ENCODE peak calls at places on chromosomes 13 and 19, in four cellular contexts. R, L, M and H are unnamed samples.

GRCh38 chr13:26246154-26246553 is 7.8 kb upstream of the CDK8 start:
- DNase-seq in R (no peak), L (no peak), M (no peak), H (no peak)

GRCh38 chr13:113023217-113023597 is 54.2 kb downstream of the MCF2L start:
- DNase-seq in L (no peak), R (no peak), M (no peak), H (peak; percentile 58)

GRCh38 chr13:85313761-85314503 is 485.3 kb downstream of the SLITRK6 start:
- DNase-seq in M (peak; percentile 7), L (no peak), R (peak; percentile 83), H (no peak)

GRCh38 chr19:39409886-39410619 is 2.4 kb upstream of the PLEKHG2 start:
- DNase-seq in M (no peak), L (peak; percentile 56), R (peak; percentile 92), H (no peak)

GRCh38 chr13:31101511-31102170 is 60.1 kb downstream of the HSPH1 start:
- DNase-seq in L (no peak), R (peak; percentile 21), M (no peak), H (no peak)

GRCh38 chr19:53896682-53897081 is 12.4 kb upstream of the CACNG7 start:
- DNase-seq in M (no peak), R (peak; percentile 20), L (no peak), H (no peak)

GRCh38 chr19:4376245-4376990 is 23.9 kb downstream of the SH3GL1 start:
- DNase-seq in R (no peak), L (no peak), M (no peak), H (no peak)

GRCh38 chr19:33156354-33156753 is 24.4 kb downstream of the WDR88 start:
- DNase-seq in L (no peak), R (peak; percentile 84), M (no peak), H (no peak)

GRCh38 chr19:18557474-18558201 is at the start of gene KXD1:
- DNase-seq in R (peak; percentile 100), M (peak; percentile 98), L (peak; percentile 86), H (peak; percentile 82)

GRCh38 chr13:48506092-48506701 is 26.7 kb downstream of the RCBTB2 start:
- DNase-seq in M (no peak), R (no peak), L (no peak), H (no peak)

GRCh38 chr19:4933528-4933927 is 24.2 kb downstream of the UHRF1 start:
- DNase-seq in R (peak; percentile 44), M (no peak), L (no peak), H (no peak)

GRCh38 chr13:28181413-28181812 is 43.1 kb downstream of the PAN3 start:
- DNase-seq in R (peak; percentile 76), M (no peak), L (no peak), H (no peak)

GRCh38 chr19:34773555-34773864 is 495 bp upstream of the ZNF599 start:
- DNase-seq in L (no peak), M (no peak), R (no peak), H (no peak)

GRCh38 chr19:22491746-22492145 is 69.6 kb upstream of the ZNF98 start:
- DNase-seq in L (no peak), R (no peak), M (no peak), H (no peak)

DNA sequence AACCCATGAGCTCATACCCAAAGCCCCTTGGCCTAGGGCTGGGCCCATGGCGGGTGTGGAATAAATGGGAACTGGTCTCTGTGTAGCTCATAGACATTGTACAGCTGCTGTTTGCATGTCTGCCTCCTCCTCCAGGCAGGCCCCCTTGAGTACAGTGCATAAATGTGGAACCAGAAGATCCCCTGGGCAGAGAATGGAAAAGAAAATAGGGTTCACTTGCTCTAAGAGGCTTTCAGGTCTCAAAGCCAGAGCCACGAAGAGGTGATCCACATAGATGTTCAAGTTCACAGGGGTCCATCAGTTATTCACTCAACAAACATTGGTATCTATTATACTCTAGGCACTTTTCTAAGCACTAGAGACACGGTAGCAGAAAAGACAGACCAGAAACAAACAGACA is 79.2 kb upstream of the CACNA1A start:
- DNase-seq in R (no peak), M (no peak), L (no peak), H (no peak)
- TF ChIP-seq CTCF in R (no peak), M (no peak), L (no peak), H (no peak)

DNA sequence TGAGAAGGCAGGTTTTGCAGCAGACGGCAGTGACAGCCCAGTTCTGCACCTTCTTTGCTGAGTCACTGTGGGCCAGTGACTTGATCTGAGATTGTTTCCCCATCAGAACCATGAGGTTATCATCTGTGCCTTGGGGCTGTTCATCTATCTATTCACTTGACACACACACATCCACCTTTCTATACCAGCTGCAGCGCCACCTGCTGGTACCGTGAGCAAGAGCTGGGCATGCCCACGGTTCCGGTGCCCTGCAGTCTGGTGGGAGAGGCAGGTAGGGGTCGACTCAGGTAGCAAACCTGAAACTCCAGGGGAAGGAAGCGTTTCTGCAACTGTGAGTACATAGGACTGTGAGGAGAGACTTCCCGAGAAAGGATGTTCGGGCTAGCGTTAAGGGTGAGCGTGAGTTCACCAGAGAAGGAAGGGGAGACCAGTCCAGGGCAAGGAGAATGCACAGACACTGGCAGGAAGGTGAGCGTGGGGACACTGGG is 7.5 kb upstream of the LIN7B start:
- DNase-seq in L (peak; percentile 84), M (no peak), R (peak; percentile 72), H (peak; percentile 63)
- TF ChIP-seq CTCF in L (peak; percentile 87), M (peak; percentile 83), R (peak; percentile 82), H (peak; percentile 85)

DNA sequence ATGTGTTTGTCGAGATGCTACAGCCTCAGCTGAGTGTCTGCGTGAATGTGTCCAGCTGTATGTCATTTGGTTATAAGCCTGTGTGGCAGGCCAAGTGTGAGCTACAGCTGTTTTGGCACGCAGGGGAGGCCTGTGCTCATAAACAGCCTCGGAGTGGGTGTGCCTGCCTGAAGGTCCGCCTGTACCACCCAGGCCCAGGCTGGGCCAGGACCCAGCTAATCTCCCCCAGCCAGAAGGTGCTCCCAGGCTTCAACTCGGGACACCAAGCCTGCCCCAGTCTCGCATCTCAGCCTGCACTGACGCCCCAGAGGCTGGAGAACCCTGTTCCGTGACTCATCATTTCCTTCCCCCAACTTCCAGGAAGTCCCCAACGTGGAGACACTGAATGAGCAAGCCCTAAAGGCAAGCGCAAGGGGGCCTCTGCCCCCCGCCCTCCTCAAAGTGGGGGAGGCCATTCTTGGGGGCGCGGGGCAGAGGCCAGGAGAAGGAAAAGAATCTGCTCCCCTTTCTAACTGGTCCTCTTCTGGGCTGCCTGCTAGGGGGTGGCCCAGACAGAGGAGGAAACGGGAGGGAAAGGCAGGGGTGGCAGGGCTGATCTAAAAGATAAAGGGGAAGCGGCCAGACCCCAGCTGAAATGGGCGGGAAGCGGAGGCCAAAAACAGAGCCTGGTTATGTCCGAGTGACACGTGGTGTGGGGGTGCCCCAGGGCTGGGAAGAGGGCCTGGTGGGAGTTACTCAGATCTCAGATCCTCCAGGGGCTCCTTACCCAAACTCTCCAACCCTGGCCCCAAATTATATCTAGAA is 2.0 kb downstream of the SLC1A5 start:
- DNase-seq in M (peak; percentile 82), L (peak; percentile 37), R (peak; percentile 93), H (peak; percentile 40)
- TF ChIP-seq CTCF in M (no peak), L (no peak), R (no peak), H (no peak)

GRCh38 chr13:98397221-98397620 is 179.7 kb downstream of the STK24 start:
- DNase-seq in M (no peak), R (peak; percentile 31), L (no peak), H (no peak)
- TF ChIP-seq CTCF in M (peak; percentile 46), R (peak; percentile 32), L (no peak), H (no peak)

GRCh38 chr13:98144501-98145350 is 1.8 kb downstream of the FARP1 start:
- DNase-seq in R (peak; percentile 74), M (no peak), L (peak; percentile 57), H (peak; percentile 31)
- TF ChIP-seq CTCF in R (peak; percentile 42), M (peak; percentile 21), L (no peak), H (peak; percentile 42)

GRCh38 chr19:45003485-45003884 is 2.2 kb downstream of the RELB start:
- DNase-seq in M (no peak), R (no peak), L (no peak), H (no peak)
- TF ChIP-seq CTCF in M (no peak), R (no peak), L (no peak), H (no peak)